ENCODE peak calls at places on chromosome 22, in ten cellular contexts. U, M, K, Q, H, X, J, L, P and A are unnamed samples.

GRCh38 chr22:19610518-19611253 is 86.5 kb upstream of the CLDN5 start:
- DNase-seq in X (no peak), H (no peak), U (no peak), Q (no peak), K (no peak), P (no peak), L (no peak), J (no peak), M (no peak), A (peak)

GRCh38 chr22:46055851-46056168 is 78.8 kb upstream of the WNT7B start:
- DNase-seq in H (no peak), X (no peak), J (no peak), L (no peak), U (no peak), M (no peak), K (no peak), P (no peak), Q (no peak), A (no peak)

GRCh38 chr22:27170491-27170890 is 513.1 kb downstream of the MIAT start:
- DNase-seq in U (no peak), L (no peak), H (peak), Q (no peak), M (no peak), J (no peak), K (no peak), X (peak), P (peak), A (no peak)

GRCh38 chr22:34833982-34834510 is 231.9 kb upstream of the ISX start:
- DNase-seq in K (no peak), X (no peak), L (no peak), U (no peak), P (no peak), Q (peak), H (no peak), J (no peak), M (no peak), A (no peak)

GRCh38 chr22:41382610-41383009 is 868 bp downstream of the TEF start:
- DNase-seq in J (no peak), H (no peak), P (no peak), U (no peak), L (no peak), K (no peak), Q (no peak), X (no peak), M (no peak), A (no peak)

GRCh38 chr22:17384612-17385345 is 15.5 kb downstream of the CECR2 start:
- DNase-seq in H (no peak), M (no peak), L (no peak), P (no peak), J (no peak), K (no peak), Q (no peak), U (no peak), X (no peak), A (no peak)

GRCh38 chr22:35021166-35021565 is 44.8 kb upstream of the ISX start:
- DNase-seq in Q (no peak), P (no peak), K (no peak), L (no peak), M (no peak), X (no peak), U (no peak), H (no peak), J (no peak), A (no peak)

GRCh38 chr22:34608716-34609115 is 457.2 kb upstream of the ISX start:
- DNase-seq in Q (no peak), M (no peak), X (no peak), J (no peak), H (no peak), K (no peak), L (no peak), U (no peak), P (no peak), A (no peak)

GRCh38 chr22:40044870-40045834 is 50.4 kb downstream of the FAM83F start:
- DNase-seq in K (peak), M (peak), U (no peak), Q (no peak), H (peak), L (peak), X (no peak), P (no peak), J (peak), A (peak)

GRCh38 chr22:40237241-40237640 is 59.5 kb downstream of the TNRC6B start:
- DNase-seq in Q (no peak), P (no peak), U (no peak), L (no peak), J (no peak), M (no peak), K (peak), X (no peak), H (no peak), A (peak)

GRCh38 chr22:46537221-46537945 is at the start of gene CELSR1:
- DNase-seq in K (no peak), M (peak), X (peak), H (peak), P (no peak), L (peak), J (peak), Q (peak), U (no peak), A (peak)

GRCh38 chr22:48896766-48897637 is 930.7 kb downstream of the BRD1 start:
- DNase-seq in Q (no peak), X (no peak), M (no peak), J (no peak), U (no peak), H (no peak), K (no peak), L (no peak), P (no peak), A (peak)

GRCh38 chr22:28381427-28382167 is 298.0 kb downstream of the TTC28 start:
- DNase-seq in H (no peak), J (no peak), K (no peak), Q (no peak), U (peak), X (peak), M (no peak), L (no peak), P (no peak), A (no peak)

GRCh38 chr22:31607696-31608095 is 54.3 kb downstream of the PISD start:
- DNase-seq in X (no peak), L (no peak), K (no peak), P (no peak), U (no peak), J (no peak), H (no peak), Q (no peak), M (no peak), A (no peak)

GRCh38 chr22:40654522-40655167 is 18.1 kb upstream of the MRTFA start:
- DNase-seq in L (no peak), X (peak), J (peak), K (no peak), P (no peak), H (peak), U (no peak), Q (no peak), M (no peak), A (no peak)

GRCh38 chr22:39515266-39516050 is 4.9 kb upstream of the ATF4 start:
- DNase-seq in M (no peak), K (peak), X (no peak), H (no peak), P (no peak), U (no peak), L (no peak), J (no peak), Q (no peak), A (no peak)

GRCh38 chr22:27798526-27799333 is 2.8 kb downstream of the MN1 start:
- DNase-seq in J (no peak), Q (peak), M (no peak), L (no peak), K (no peak), P (no peak), U (no peak), H (no peak), X (peak), A (no peak)

GRCh38 chr22:47094861-47095330 is 332.4 kb downstream of the TBC1D22A start:
- DNase-seq in X (peak), P (no peak), Q (no peak), M (no peak), U (no peak), K (no peak), J (no peak), L (no peak), H (no peak), A (no peak)

GRCh38 chr22:29750029-29750428 is 16.8 kb downstream of the ZMAT5 start:
- DNase-seq in J (no peak), Q (no peak), M (no peak), K (no peak), H (no peak), L (no peak), U (no peak), X (no peak), P (no peak), A (no peak)

GRCh38 chr22:19959587-19960490 is 18.2 kb upstream of the TXNRD2 start:
- DNase-seq in L (no peak), M (no peak), X (no peak), U (no peak), J (no peak), P (no peak), K (no peak), Q (no peak), H (no peak), A (no peak)

GRCh38 chr22:39962071-39962470 is 1.9 kb downstream of the TMA7B start:
- DNase-seq in J (no peak), X (no peak), P (no peak), M (no peak), H (no peak), K (no peak), L (no peak), Q (no peak), U (no peak), A (no peak)

GRCh38 chr22:28222066-28222465 is 303.0 kb upstream of the PITPNB start:
- DNase-seq in J (no peak), U (no peak), Q (no peak), X (no peak), L (no peak), M (no peak), H (no peak), P (no peak), K (no peak), A (peak)

GRCh38 chr22:45887202-45888131 is 89.5 kb downstream of the WNT7B start:
- DNase-seq in H (peak), X (no peak), M (no peak), U (no peak), P (no peak), Q (no peak), K (no peak), L (no peak), J (no peak), A (no peak)

GRCh38 chr22:40021401-40022000 is 26.7 kb downstream of the FAM83F start:
- DNase-seq in H (no peak), J (no peak), U (no peak), X (no peak), L (no peak), K (no peak), M (no peak), P (no peak), Q (no peak), A (no peak)

GRCh38 chr22:47402876-47403525 is 640.6 kb downstream of the TBC1D22A start:
- DNase-seq in L (no peak), P (no peak), Q (no peak), M (no peak), J (no peak), K (no peak), H (no peak), U (no peak), X (no peak), A (no peak)

GRCh38 chr22:39388261-39389011 is 11.1 kb upstream of the TAB1 start:
- DNase-seq in L (no peak), U (peak), Q (peak), K (peak), X (peak), M (peak), P (peak), J (peak), H (peak), A (peak)

GRCh38 chr22:27875951-27876350 is 43.1 kb downstream of the PITPNB start:
- DNase-seq in H (no peak), X (no peak), L (no peak), M (no peak), K (no peak), U (no peak), J (no peak), P (no peak), Q (no peak), A (no peak)

GRCh38 chr22:17637490-17638181 is 921 bp upstream of the BCL2L13 start:
- DNase-seq in H (no peak), L (no peak), K (no peak), U (no peak), X (no peak), M (no peak), J (no peak), P (no peak), Q (no peak), A (no peak)

GRCh38 chr22:34975721-34976120 is 90.2 kb upstream of the ISX start:
- DNase-seq in K (no peak), H (no peak), P (no peak), M (no peak), L (no peak), Q (no peak), X (no peak), U (no peak), J (no peak), A (no peak)

GRCh38 chr22:17761145-17761488 is 13.2 kb downstream of the BID start:
- DNase-seq in X (no peak), H (no peak), P (no peak), L (no peak), M (no peak), J (no peak), K (no peak), Q (no peak), U (no peak), A (no peak)

GRCh38 chr22:31001124-31001770 is 32.2 kb downstream of the TUG1 start:
- DNase-seq in J (no peak), U (no peak), H (no peak), K (no peak), P (no peak), Q (no peak), M (no peak), L (no peak), X (no peak), A (no peak)

GRCh38 chr22:20186871-20187546 is 36.2 kb upstream of the CCDC188 start:
- DNase-seq in H (no peak), U (no peak), X (no peak), L (no peak), M (no peak), K (no peak), Q (no peak), P (no peak), J (no peak), A (no peak)

GRCh38 chr22:22138915-22139314 is 105.7 kb upstream of the VPREB1 start:
- DNase-seq in X (no peak), M (no peak), J (no peak), P (no peak), Q (no peak), L (no peak), K (no peak), H (no peak), U (no peak), A (no peak)

GRCh38 chr22:20425821-20426615 is 11.6 kb downstream of the SCARF2 start:
- DNase-seq in J (no peak), M (no peak), H (no peak), U (no peak), L (no peak), X (no peak), Q (no peak), P (no peak), K (no peak), A (no peak)

GRCh38 chr22:20211997-20212753 is 55.9 kb downstream of the RTN4R start:
- DNase-seq in U (no peak), H (peak), J (no peak), K (peak), L (no peak), X (peak), M (no peak), P (no peak), Q (no peak), A (no peak)

GRCh38 chr22:33969052-33969451 is 48.8 kb upstream of the LARGE1 start:
- DNase-seq in K (no peak), M (no peak), L (no peak), H (peak), J (no peak), P (no peak), X (no peak), U (no peak), Q (no peak), A (no peak)

GRCh38 chr22:20571531-20572007 is 64.2 kb downstream of the MED15 start:
- DNase-seq in X (peak), Q (peak), H (peak), P (no peak), J (peak), M (peak), K (peak), L (peak), U (no peak), A (peak)

GRCh38 chr22:21693333-21693998 is 27.7 kb downstream of the PPIL2 start:
- DNase-seq in X (no peak), K (no peak), L (no peak), J (no peak), M (no peak), U (no peak), P (no peak), H (no peak), Q (no peak), A (no peak)

GRCh38 chr22:20998411-20999336 is 3.2 kb downstream of the THAP7 start:
- DNase-seq in Q (no peak), U (no peak), J (no peak), M (no peak), H (no peak), P (no peak), X (no peak), L (no peak), K (no peak), A (no peak)

GRCh38 chr22:40178417-40179409 is 988 bp downstream of the TNRC6B start:
- DNase-seq in K (peak), X (peak), M (peak), H (no peak), L (peak), P (no peak), J (peak), U (no peak), Q (peak), A (no peak)

GRCh38 chr22:32758866-32759385 is 42.6 kb upstream of the TIMP3 start:
- DNase-seq in J (no peak), Q (no peak), X (no peak), M (no peak), K (no peak), L (no peak), P (no peak), U (no peak), H (no peak), A (no peak)

GRCh38 chr22:32760396-32760795 is 41.1 kb upstream of the TIMP3 start:
- DNase-seq in U (no peak), M (no peak), L (no peak), Q (no peak), J (no peak), P (no peak), X (no peak), H (no peak), K (no peak), A (no peak)

GRCh38 chr22:32764330-32765116 is 37.0 kb upstream of the TIMP3 start:
- DNase-seq in X (peak), H (no peak), P (no peak), K (no peak), U (peak), L (no peak), J (no peak), Q (peak), M (peak), A (no peak)

GRCh38 chr22:32761251-32761903 is 40.1 kb upstream of the TIMP3 start:
- DNase-seq in P (peak), J (no peak), L (no peak), H (peak), M (no peak), K (no peak), Q (no peak), U (peak), X (no peak), A (no peak)

DNA sequence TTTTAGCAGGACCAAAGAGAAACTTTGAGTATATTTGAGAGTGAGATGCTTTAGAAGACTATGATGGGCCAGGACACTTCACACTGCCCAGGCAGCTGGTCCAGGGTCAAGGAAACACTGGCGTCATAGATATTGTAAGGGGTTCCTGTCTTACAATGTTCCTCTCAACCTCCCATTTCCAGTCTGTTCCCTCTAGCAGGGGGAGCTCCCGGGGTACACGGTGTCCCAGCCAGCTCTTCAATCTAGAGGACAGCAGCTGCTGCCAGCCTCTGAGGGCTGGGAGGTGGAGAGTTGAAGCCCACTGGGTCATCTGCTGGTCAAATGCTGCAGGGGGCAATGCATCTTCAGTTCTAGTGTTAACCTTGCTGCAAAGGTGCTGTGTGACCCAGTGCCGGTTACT is 40.7 kb upstream of the TIMP3 start:
- DNase-seq in J (no peak), Q (no peak), M (no peak), X (no peak), K (no peak), U (no peak), L (no peak), P (no peak), H (no peak), A (no peak)
- TF ChIP-seq CTCF in J (no peak), Q (no peak), M (no peak), X (no peak), K (no peak), U (no peak), L (no peak), P (no peak), H (no peak), A (no peak)

DNA sequence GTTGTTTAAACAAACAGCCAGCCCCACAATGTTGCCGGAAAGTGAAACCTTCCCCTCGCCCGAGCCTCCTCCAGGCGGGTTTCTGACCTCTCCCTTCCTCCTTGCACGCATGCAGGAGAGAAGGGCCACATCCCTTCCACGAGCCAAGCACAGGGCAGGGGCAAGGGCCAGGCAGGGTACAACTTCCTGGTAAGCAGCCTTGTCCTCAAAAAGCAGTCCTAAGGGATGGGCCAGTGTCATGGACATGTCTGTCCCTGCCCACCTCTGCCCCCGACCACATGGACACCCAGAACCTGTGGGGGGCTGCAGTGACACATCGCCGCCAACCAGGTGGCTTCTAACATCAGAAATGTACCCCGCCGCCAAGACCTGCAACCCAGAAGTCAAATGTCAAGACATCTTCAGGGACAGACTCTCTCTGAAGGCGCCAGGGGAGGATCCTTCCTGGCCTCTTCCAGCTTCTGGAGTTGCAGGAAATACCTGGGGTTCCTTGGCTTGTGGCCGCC is 145.3 kb downstream of the CRYBB2 start:
- DNase-seq in U (no peak), J (no peak), X (no peak), Q (no peak), L (peak), M (no peak), P (no peak), H (no peak), K (no peak), A (no peak)
- TF ChIP-seq CTCF in U (no peak), J (no peak), X (no peak), Q (no peak), L (no peak), M (no peak), P (no peak), H (no peak), K (no peak), A (no peak)

GRCh38 chr22:36221799-36222751 is 17.3 kb downstream of the APOL2 start:
- DNase-seq in X (peak), H (peak), L (peak), P (no peak), M (peak), Q (peak), U (no peak), K (peak), J (peak), A (peak)
- TF ChIP-seq CTCF in X (peak), H (peak), L (peak), P (peak), M (peak), Q (peak), U (peak), K (peak), J (peak), A (peak)

GRCh38 chr22:32957093-32957835 is 100.9 kb downstream of the SYN3 start:
- DNase-seq in M (no peak), X (no peak), K (no peak), P (no peak), L (no peak), J (no peak), H (no peak), U (no peak), Q (no peak), A (no peak)

DNA sequence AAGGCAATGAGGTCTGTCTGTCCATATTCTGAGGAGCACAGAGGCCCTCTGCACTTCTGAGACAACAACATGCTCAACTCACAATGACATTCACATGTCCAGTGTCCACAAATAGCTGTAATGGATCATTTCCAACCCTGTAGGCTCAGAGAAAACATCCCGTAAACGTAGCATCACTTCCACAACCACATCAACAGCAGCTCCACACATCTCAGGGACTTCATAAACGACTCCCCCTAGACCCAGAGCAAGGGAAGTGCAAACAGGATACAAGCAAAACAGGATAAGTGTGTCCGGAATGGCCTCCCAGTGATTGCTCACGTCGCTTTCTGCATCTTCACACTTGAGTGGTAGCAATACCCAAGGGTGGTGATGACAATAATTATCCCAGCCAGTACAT is 100.2 kb downstream of the SYN3 start:
- DNase-seq in U (no peak), H (no peak), Q (no peak), P (no peak), X (no peak), J (no peak), M (no peak), L (no peak), K (no peak), A (no peak)
- TF ChIP-seq CTCF in U (no peak), H (no peak), Q (no peak), P (no peak), X (no peak), J (no peak), M (peak), L (no peak), K (no peak), A (no peak)